ENCODE peak calls at places on chromosomes 4 and X, in seven cellular contexts. E is heart left ventricle; M is ELR; T is hepatocyte; Q is CD8-positive, alpha-beta T cell; Z is ELF-1; F is hypothalamus. A is an unnamed sample.

GRCh38 chr4:169071781-169072180 is 61.7 kb upstream of the CBR4 start:
- DNase-seq in F (no peak), T (no peak), Q (no peak), Z (no peak), E (no peak), M (no peak), A (no peak)

GRCh38 chr4:187227907-187228699 is 504.4 kb upstream of the FAT1 start:
- DNase-seq in F (no peak), Q (no peak), Z (peak), T (peak), E (no peak), M (no peak), A (no peak)

GRCh38 chr4:26220704-26221103 is 100.1 kb upstream of the RBPJ start:
- DNase-seq in E (no peak), M (peak), T (no peak), Z (no peak), Q (no peak), F (no peak), A (no peak)

GRCh38 chr4:69642961-69643360 is 3.5 kb upstream of the UGT2A2 start:
- DNase-seq in Z (no peak), F (no peak), M (no peak), T (no peak), Q (no peak), E (no peak), A (no peak)

GRCh38 chr4:140645614-140646412 is 77.1 kb upstream of the UCP1 start:
- DNase-seq in T (no peak), F (peak), M (no peak), E (peak), Q (no peak), Z (no peak), A (no peak)

GRCh38 chr4:173125216-173125812 is 43.3 kb upstream of the GALNT7 start:
- DNase-seq in Z (no peak), M (peak), T (no peak), F (no peak), E (no peak), Q (no peak), A (no peak)

GRCh38 chr4:113952452-113953029 is 26.9 kb downstream of the ARSJ start:
- DNase-seq in T (peak), Q (no peak), M (peak), Z (peak), E (no peak), F (no peak), A (no peak)

GRCh38 chrX:43556207-43556606 is 99.9 kb upstream of the MAOA start:
- DNase-seq in M (no peak), T (no peak), E (peak), Z (no peak), Q (no peak), F (no peak), A (no peak)

GRCh38 chr4:37839426-37839825 is 12.9 kb downstream of the PGM2 start:
- DNase-seq in F (no peak), Q (no peak), M (peak), T (no peak), E (no peak), Z (no peak), A (no peak)

GRCh38 chr4:168480991-168481588 is 798 bp upstream of the DDX60L start:
- DNase-seq in Q (peak), T (peak), E (no peak), F (no peak), Z (no peak), M (peak), A (no peak)

GRCh38 chr4:154779362-154779947 is 1.6 kb upstream of the RBM46 start:
- DNase-seq in F (no peak), Z (no peak), M (peak), Q (no peak), T (peak), E (no peak), A (no peak)

GRCh38 chr4:88033309-88033708 is 25.9 kb downstream of the PKD2 start:
- DNase-seq in E (no peak), Q (no peak), Z (peak), T (peak), M (peak), F (peak), A (no peak)

GRCh38 chrX:40169193-40170086 is 71.7 kb upstream of the BCOR start:
- DNase-seq in Z (peak), E (peak), F (no peak), M (peak), T (peak), Q (peak), A (peak)

GRCh38 chr4:137956256-137956655 is 285.9 kb downstream of the SLC7A11 start:
- DNase-seq in Q (no peak), E (no peak), Z (no peak), T (no peak), F (no peak), M (peak), A (no peak)

GRCh38 chr4:7213802-7214201 is 21.5 kb downstream of the SORCS2 start:
- DNase-seq in T (no peak), E (no peak), M (no peak), F (no peak), Z (no peak), Q (no peak), A (no peak)

GRCh38 chrX:135193740-135194139 is 22.5 kb upstream of the CT55 start:
- DNase-seq in T (no peak), F (no peak), M (no peak), Q (no peak), E (no peak), Z (no peak), A (no peak)

GRCh38 chr4:66376396-66376795 is 706.1 kb upstream of the EPHA5 start:
- DNase-seq in E (no peak), T (no peak), Q (no peak), Z (no peak), M (no peak), F (no peak), A (no peak)

GRCh38 chr4:145507636-145508035 is 26.0 kb downstream of the SMAD1 start:
- DNase-seq in F (no peak), E (no peak), M (peak), Z (no peak), T (no peak), Q (no peak), A (no peak)

GRCh38 chr4:168527560-168527959 is 30.7 kb downstream of the PALLD start:
- DNase-seq in F (no peak), Q (no peak), T (no peak), E (no peak), M (peak), Z (no peak), A (no peak)

GRCh38 chr4:74503580-74503979 is 58.6 kb downstream of the AREG start:
- DNase-seq in M (peak), Q (no peak), E (no peak), Z (no peak), F (no peak), T (no peak), A (no peak)

GRCh38 chr4:188647820-188648380 is 508.7 kb downstream of the TRIML1 start:
- DNase-seq in M (no peak), F (no peak), T (no peak), E (no peak), Z (no peak), Q (no peak), A (no peak)

GRCh38 chr4:21181716-21182115 is 481.5 kb downstream of the PACRGL start:
- DNase-seq in M (no peak), E (no peak), Z (no peak), T (no peak), F (no peak), Q (no peak), A (no peak)

GRCh38 chrX:1153940-1154339 is 58.5 kb downstream of the CRLF2 start:
- DNase-seq in Q (no peak), E (no peak), F (no peak), M (peak), T (no peak), Z (peak), A (no peak)